ENCODE peak calls at places on chromosomes 4 and X, in eight cellular contexts. F is IMR-90; J is NCI-H82; V is cardiac fibroblast; S is thoracic aorta; Q is C1 segment of cervical spinal cord; M is activated CD4-positive, alpha-beta memory T cell treated with anti-CD3 and anti-CD28 coated beads for 36 hours; D is activated naive CD4-positive, alpha-beta T cell treated with anti-CD3 and anti-CD28 coated beads for 36 hours. R is an unnamed sample.

GRCh38 chr4:128354205-128354821 is 66.7 kb upstream of the PGRMC2 start:
- DNase-seq in F (peak), J (no peak), V (peak), S (no peak), Q (no peak), M (no peak), D (no peak), R (peak)

GRCh38 chr4:81466841-81467671 is 4.7 kb downstream of the RASGEF1B start:
- DNase-seq in F (peak), J (peak), V (peak), S (no peak), Q (peak), M (peak), D (peak), R (peak)

GRCh38 chr4:110224142-110224541 is 25.7 kb upstream of the ELOVL6 start:
- DNase-seq in F (no peak), J (no peak), V (no peak), S (no peak), Q (no peak), M (no peak), D (no peak), R (no peak)

GRCh38 chr4:170400346-170400745 is 310.6 kb upstream of the AADAT start:
- DNase-seq in F (no peak), J (peak), V (no peak), S (no peak), Q (no peak), M (no peak), D (no peak), R (no peak)

GRCh38 chrX:82081027-82081426 is 879.1 kb downstream of the SH3BGRL start:
- DNase-seq in F (no peak), J (peak), V (no peak), S (no peak), Q (no peak), M (no peak), D (no peak), R (no peak)

GRCh38 chr4:57064811-57065711 is 45.1 kb downstream of the IGFBP7 start:
- DNase-seq in F (peak), J (peak), V (peak), S (no peak), Q (no peak), M (no peak), D (no peak), R (peak)

GRCh38 chrX:119478504-119478903 is 10.3 kb downstream of the SLC25A5 start:
- DNase-seq in F (no peak), J (peak), V (no peak), S (no peak), Q (no peak), M (no peak), D (no peak), R (no peak)

GRCh38 chrX:118216488-118216887 is 99.9 kb upstream of the KLHL13 start:
- DNase-seq in F (no peak), J (no peak), V (no peak), S (no peak), Q (no peak), M (no peak), D (no peak), R (no peak)

GRCh38 chrX:95728446-95728845 is 956.2 kb upstream of the DIAPH2 start:
- DNase-seq in F (no peak), J (peak), V (no peak), S (no peak), Q (no peak), M (no peak), D (no peak), R (no peak)

GRCh38 chr4:146927710-146928109 is 18.0 kb downstream of the TTC29 start:
- DNase-seq in F (no peak), J (no peak), V (peak), S (no peak), Q (no peak), M (no peak), D (no peak), R (no peak)

GRCh38 chr4:101790521-101791188 is at the start of gene BANK1:
- DNase-seq in F (peak), J (no peak), V (peak), S (no peak), Q (peak), M (peak), D (peak), R (peak)

GRCh38 chr4:118816538-118817177 is 19.3 kb downstream of the SEC24D start:
- DNase-seq in F (peak), J (no peak), V (peak), S (no peak), Q (no peak), M (no peak), D (no peak), R (peak)

GRCh38 chr4:87057835-87058234 is 123.0 kb downstream of the AFF1 start:
- DNase-seq in F (peak), J (peak), V (no peak), S (no peak), Q (no peak), M (no peak), D (no peak), R (peak)

GRCh38 chrX:69060631-69061408 is 104.4 kb downstream of the PJA1 start:
- DNase-seq in F (peak), J (peak), V (peak), S (no peak), Q (no peak), M (no peak), D (no peak), R (peak)

GRCh38 chrX:40644821-40645358 is 2.5 kb downstream of the CXorf38 start:
- DNase-seq in F (peak), J (no peak), V (peak), S (peak), Q (peak), M (peak), D (peak), R (peak)

GRCh38 chr4:108099838-108100237 is 68.9 kb downstream of the LEF1 start:
- DNase-seq in F (no peak), J (no peak), V (no peak), S (no peak), Q (no peak), M (no peak), D (no peak), R (no peak)

GRCh38 chr4:145779319-145779801 is 99.4 kb downstream of the C4orf51 start:
- DNase-seq in F (no peak), J (no peak), V (peak), S (no peak), Q (no peak), M (no peak), D (no peak), R (peak)

GRCh38 chr4:39834269-39834668 is 136.3 kb downstream of the UBE2K start:
- DNase-seq in F (no peak), J (no peak), V (peak), S (no peak), Q (no peak), M (no peak), D (no peak), R (no peak)

GRCh38 chr4:15297344-15297743 is 130.5 kb upstream of the C1QTNF7 start:
- DNase-seq in F (no peak), J (no peak), V (no peak), S (no peak), Q (no peak), M (no peak), D (no peak), R (no peak)

GRCh38 chr4:109554971-109555370 is 5.1 kb upstream of the MCUB start:
- DNase-seq in F (no peak), J (no peak), V (no peak), S (no peak), Q (no peak), M (no peak), D (no peak), R (peak)

GRCh38 chr4:168883513-168883912 is 126.5 kb downstream of the CBR4 start:
- DNase-seq in F (peak), J (no peak), V (peak), S (no peak), Q (no peak), M (no peak), D (no peak), R (peak)

GRCh38 chr4:8439914-8440490 is 521 bp downstream of the ACOX3 start:
- DNase-seq in F (no peak), J (peak), V (no peak), S (no peak), Q (no peak), M (peak), D (peak), R (no peak)

GRCh38 chrX:66833426-66833825 is 194.5 kb upstream of the EDA2R start:
- DNase-seq in F (no peak), J (no peak), V (no peak), S (no peak), Q (no peak), M (peak), D (no peak), R (no peak)

GRCh38 chrX:28549839-28550238 is 37.4 kb upstream of the IL1RAPL1 start:
- DNase-seq in F (no peak), J (no peak), V (no peak), S (no peak), Q (no peak), M (no peak), D (no peak), R (no peak)